ENCODE peak calls at places on chromosomes 12 and 14, in six cellular contexts. X is neural crest cell, U is psoas muscle, G is astrocyte, R is B cell, W is fibroblast of lung. T is an unnamed sample.

GRCh38 chr14:105146181-105146975 is 22.2 kb downstream of the JAG2 start:
- DNase-seq in U (no peak), R (peak), W (no peak), X (no peak), G (no peak), T (no peak)

GRCh38 chr12:92300781-92301180 is 155.1 kb upstream of the BTG1 start:
- DNase-seq in U (no peak), W (no peak), X (no peak), R (no peak), G (no peak), T (no peak)

GRCh38 chr14:29601559-29602109 is 326.0 kb downstream of the PRKD1 start:
- DNase-seq in U (no peak), G (peak), W (peak), X (no peak), R (no peak), T (no peak)

GRCh38 chr12:108271951-108272729 is 67.0 kb downstream of the CMKLR1 start:
- DNase-seq in X (no peak), U (no peak), R (no peak), G (no peak), W (no peak), T (no peak)

GRCh38 chr14:22929848-22930364 is 730 bp upstream of the PRMT5 start:
- DNase-seq in R (no peak), U (no peak), X (no peak), G (no peak), W (no peak), T (no peak)

GRCh38 chr14:52111583-52111982 is 42.7 kb upstream of the NID2 start:
- DNase-seq in R (no peak), X (no peak), G (peak), U (no peak), W (peak), T (no peak)

GRCh38 chr14:68982581-68982980 is 3.5 kb upstream of the ACTN1 start:
- DNase-seq in W (peak), R (no peak), U (peak), G (no peak), X (no peak), T (no peak)

GRCh38 chr14:20714593-20715250 is 26.2 kb downstream of the ANG start:
- DNase-seq in U (peak), X (no peak), R (no peak), G (no peak), W (peak), T (no peak)

GRCh38 chr12:1130164-1130563 is 139.1 kb downstream of the ERC1 start:
- DNase-seq in X (no peak), G (no peak), R (no peak), U (no peak), W (no peak), T (no peak)

GRCh38 chr12:53298154-53298553 is 1.3 kb upstream of the MYG1 start:
- DNase-seq in W (peak), G (peak), R (no peak), U (no peak), X (no peak), T (no peak)

GRCh38 chr12:117025481-117026151 is 73.6 kb downstream of the TESC start:
- DNase-seq in U (peak), X (peak), R (no peak), W (peak), G (peak), T (peak)

DNA sequence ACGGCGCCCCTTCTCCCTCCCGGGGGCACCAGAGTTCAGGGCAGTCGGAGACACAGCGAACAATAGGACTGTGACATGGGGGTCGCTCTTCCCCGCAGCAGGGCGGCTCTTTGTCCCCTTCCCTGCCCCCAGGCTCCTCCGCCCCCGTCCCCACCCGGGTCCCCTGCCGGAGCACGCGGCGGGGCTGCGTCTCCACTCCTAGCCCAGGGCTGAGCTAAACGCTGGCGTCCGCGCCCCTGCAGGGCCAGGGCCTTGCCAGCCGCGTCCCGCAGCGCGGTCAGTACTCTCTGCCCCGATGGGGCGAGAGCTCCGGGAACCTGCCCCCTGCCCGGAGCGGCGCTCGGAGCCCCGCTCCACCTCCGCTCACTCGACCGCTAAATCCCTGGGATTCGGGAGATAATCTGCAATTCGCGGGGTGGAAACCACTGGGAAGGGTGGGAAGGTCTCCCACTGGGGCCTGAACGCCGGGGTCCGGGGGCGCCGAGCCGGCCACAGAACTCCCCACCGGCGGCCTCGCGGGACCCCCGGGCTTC is 825 bp upstream of the CCDC85C start:
- DNase-seq in G (peak), X (peak), U (no peak), W (no peak), R (peak), T (peak)
- TF ChIP-seq CTCF in G (no peak), X (no peak), U (no peak), W (no peak), R (no peak), T (no peak)

DNA sequence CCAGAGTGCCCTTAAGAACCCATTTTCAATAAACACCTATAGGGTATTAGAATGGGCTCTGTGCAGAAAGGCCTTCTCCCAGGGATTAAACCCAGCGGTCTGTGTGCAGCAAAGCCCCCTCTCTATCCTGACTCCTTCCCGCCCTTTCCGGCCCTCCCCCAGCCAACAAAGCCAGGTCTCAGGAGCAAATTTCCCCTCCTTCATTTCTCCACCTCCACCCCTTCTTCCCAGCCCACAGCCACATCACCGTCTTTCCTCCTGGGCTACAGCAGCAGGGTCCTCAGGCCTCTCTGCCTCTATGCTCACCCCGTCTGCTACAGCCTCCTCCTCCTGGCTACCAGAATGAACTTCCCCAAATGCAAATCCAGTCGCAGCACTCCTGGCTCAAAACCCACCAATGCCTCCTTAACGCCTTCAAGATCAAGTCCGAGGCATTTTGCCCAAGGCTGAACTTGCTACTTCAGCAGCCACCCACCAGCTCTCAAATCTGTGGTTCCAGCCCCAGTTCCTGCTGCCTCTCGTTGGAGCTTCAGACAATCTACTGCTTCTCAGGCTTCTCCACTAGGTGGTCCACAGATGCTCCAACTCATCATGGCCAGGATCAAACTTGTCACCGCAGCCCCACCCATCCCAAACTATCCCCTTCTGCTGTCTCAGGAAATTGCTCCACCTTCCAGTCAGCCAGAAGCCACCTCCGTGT is 134.8 kb downstream of the BCL11B start:
- DNase-seq in W (no peak), X (no peak), U (no peak), R (no peak), G (no peak), T (no peak)
- TF ChIP-seq CTCF in W (no peak), X (no peak), U (no peak), R (no peak), G (no peak), T (no peak)

GRCh38 chr12:124445121-124445718 is 122.2 kb downstream of the NCOR2 start:
- DNase-seq in R (no peak), U (no peak), X (no peak), W (no peak), G (no peak), T (no peak)
- TF ChIP-seq CTCF in R (no peak), U (no peak), X (no peak), W (no peak), G (no peak), T (no peak)

GRCh38 chr12:6038160-6038559 is 86.3 kb downstream of the VWF start:
- DNase-seq in W (peak), G (peak), R (no peak), X (peak), U (no peak), T (peak)
- TF ChIP-seq CTCF in W (peak), G (peak), R (peak), X (peak), U (peak), T (peak)